ENCODE peak calls at places on chromosomes 6 and 20, in six cellular contexts. C, A, B, F, U and Q are unnamed samples.
A peak's percentile ranks its signal among the peaks of the same experiment; 100 is the strongest.

GRCh38 chr6:53888931-53889330 is 94.1 kb downstream of the LRRC1 start:
- DNase-seq in F (no peak), A (no peak), B (peak; percentile 32), U (peak; percentile 20), C (no peak), Q (no peak)

GRCh38 chr20:17685168-17685567 is 3.1 kb upstream of the RRBP1 start:
- DNase-seq in A (no peak), C (no peak), F (no peak), U (peak; percentile 16), B (no peak), Q (no peak)

GRCh38 chr20:2314759-2315439 is 19.1 kb downstream of the TGM3 start:
- DNase-seq in C (no peak), F (no peak), A (peak; percentile 84), U (peak; percentile 81), B (peak; percentile 68), Q (no peak)

GRCh38 chr6:12844284-12845223 is 128.0 kb downstream of the PHACTR1 start:
- DNase-seq in B (peak; percentile 41), F (no peak), A (no peak), C (peak; percentile 46), U (no peak), Q (peak; percentile 22)

GRCh38 chr6:43608310-43608763 is 20.7 kb downstream of the GTPBP2 start:
- DNase-seq in C (peak; percentile 84), A (peak; percentile 69), F (peak; percentile 76), U (peak; percentile 45), B (peak; percentile 91), Q (peak; percentile 48)

GRCh38 chr6:33985947-33986346 is 159.9 kb downstream of the GRM4 start:
- DNase-seq in U (no peak), F (no peak), A (no peak), C (no peak), B (no peak), Q (no peak)

GRCh38 chr6:46378882-46379405 is 112.3 kb downstream of the RCAN2 start:
- DNase-seq in U (peak; percentile 1), B (no peak), A (no peak), C (no peak), F (no peak), Q (no peak)

GRCh38 chr6:35038076-35038475 is 103.1 kb downstream of the TCP11 start:
- DNase-seq in B (no peak), C (no peak), F (no peak), U (peak; percentile 8), A (no peak), Q (no peak)

GRCh38 chr6:150857062-150857905 is 8.2 kb upstream of the MTHFD1L start:
- DNase-seq in C (no peak), F (no peak), U (peak; percentile 89), A (no peak), B (peak; percentile 100), Q (no peak)

GRCh38 chr6:48994811-48995210 is 468.2 kb downstream of the MMUT start:
- DNase-seq in C (no peak), B (no peak), F (no peak), U (no peak), A (no peak), Q (no peak)

GRCh38 chr6:7267521-7268091 is 45.4 kb downstream of the SSR1 start:
- DNase-seq in A (peak; percentile 72), C (no peak), U (peak; percentile 99), F (no peak), B (peak; percentile 92), Q (no peak)

GRCh38 chr6:7129360-7129759 is 21.6 kb downstream of the RREB1 start:
- DNase-seq in F (no peak), A (no peak), B (no peak), C (no peak), U (no peak), Q (no peak)

GRCh38 chr6:16276991-16277981 is 38.9 kb downstream of the GMPR start:
- DNase-seq in C (peak; percentile 84), F (peak; percentile 19), U (peak; percentile 84), A (peak; percentile 95), B (peak; percentile 89), Q (no peak)

GRCh38 chr6:150685860-150686259 is 86.2 kb downstream of the PLEKHG1 start:
- DNase-seq in C (peak; percentile 48), F (no peak), B (peak; percentile 15), U (peak; percentile 72), A (no peak), Q (peak; percentile 54)

GRCh38 chr20:53935353-53936084 is 134.9 kb downstream of the BCAS1 start:
- DNase-seq in F (no peak), U (no peak), C (no peak), B (no peak), A (no peak), Q (no peak)

GRCh38 chr6:141483561-141484061 is 649.1 kb upstream of the GJE1 start:
- DNase-seq in F (no peak), C (no peak), B (peak; percentile 97), A (no peak), U (peak; percentile 77), Q (peak; percentile 48)

GRCh38 chr20:35773154-35773751 is 1.4 kb downstream of the PHF20 start:
- DNase-seq in A (no peak), C (peak; percentile 13), F (no peak), B (peak; percentile 54), U (no peak), Q (peak; percentile 31)

GRCh38 chr20:20547221-20547875 is 165.1 kb downstream of the RALGAPA2 start:
- DNase-seq in U (peak; percentile 61), A (no peak), C (no peak), B (peak; percentile 8), F (no peak), Q (no peak)

GRCh38 chr20:51560550-51561307 is 18.2 kb upstream of the NFATC2 start:
- DNase-seq in B (no peak), F (no peak), U (no peak), A (no peak), C (no peak), Q (no peak)

GRCh38 chr6:118867181-118867580 is 26.8 kb upstream of the ASF1A start:
- DNase-seq in C (no peak), U (no peak), F (no peak), A (no peak), B (peak; percentile 65), Q (no peak)

GRCh38 chr6:162712694-162713093 is 14.9 kb downstream of the PRKN start:
- DNase-seq in A (no peak), B (no peak), U (no peak), F (no peak), C (no peak), Q (no peak)

GRCh38 chr6:156455847-156456246 is 321.3 kb upstream of the ARID1B start:
- DNase-seq in U (no peak), C (no peak), A (no peak), B (no peak), F (no peak), Q (no peak)

GRCh38 chr6:56556751-56557540 is 85.7 kb downstream of the DST start:
- DNase-seq in U (no peak), C (no peak), B (no peak), A (no peak), F (no peak), Q (no peak)

GRCh38 chr6:4901256-4902061 is 102.4 kb downstream of the RPP40 start:
- DNase-seq in B (no peak), F (no peak), U (no peak), C (no peak), A (no peak), Q (peak; percentile 44)

DNA sequence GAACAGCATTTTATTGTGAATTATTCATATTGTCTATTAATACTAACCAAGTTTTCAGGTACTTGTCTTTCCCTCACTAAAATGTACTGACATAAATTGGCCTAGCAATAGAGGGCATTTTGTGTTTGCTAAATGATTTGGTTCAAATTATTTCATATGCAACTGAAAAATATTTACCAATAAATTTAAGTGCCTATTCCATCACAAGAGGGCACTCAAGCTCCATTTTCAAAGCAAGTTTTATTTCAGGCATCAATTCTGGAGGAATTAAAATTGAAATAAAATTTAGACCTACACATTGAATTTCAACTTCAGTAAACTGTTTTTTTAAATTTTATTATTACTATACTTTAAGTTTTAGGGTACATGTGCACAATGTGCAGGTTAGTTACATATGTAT is 114.3 kb upstream of the SYNCRIP start:
- DNase-seq in A (no peak), U (no peak), C (peak; percentile 11), B (peak; percentile 59), F (no peak), Q (no peak)
- TF ChIP-seq CTCF in A (peak; percentile 39), U (peak; percentile 33), C (peak; percentile 66), B (peak; percentile 37), F (peak; percentile 68), Q (peak; percentile 38)

DNA sequence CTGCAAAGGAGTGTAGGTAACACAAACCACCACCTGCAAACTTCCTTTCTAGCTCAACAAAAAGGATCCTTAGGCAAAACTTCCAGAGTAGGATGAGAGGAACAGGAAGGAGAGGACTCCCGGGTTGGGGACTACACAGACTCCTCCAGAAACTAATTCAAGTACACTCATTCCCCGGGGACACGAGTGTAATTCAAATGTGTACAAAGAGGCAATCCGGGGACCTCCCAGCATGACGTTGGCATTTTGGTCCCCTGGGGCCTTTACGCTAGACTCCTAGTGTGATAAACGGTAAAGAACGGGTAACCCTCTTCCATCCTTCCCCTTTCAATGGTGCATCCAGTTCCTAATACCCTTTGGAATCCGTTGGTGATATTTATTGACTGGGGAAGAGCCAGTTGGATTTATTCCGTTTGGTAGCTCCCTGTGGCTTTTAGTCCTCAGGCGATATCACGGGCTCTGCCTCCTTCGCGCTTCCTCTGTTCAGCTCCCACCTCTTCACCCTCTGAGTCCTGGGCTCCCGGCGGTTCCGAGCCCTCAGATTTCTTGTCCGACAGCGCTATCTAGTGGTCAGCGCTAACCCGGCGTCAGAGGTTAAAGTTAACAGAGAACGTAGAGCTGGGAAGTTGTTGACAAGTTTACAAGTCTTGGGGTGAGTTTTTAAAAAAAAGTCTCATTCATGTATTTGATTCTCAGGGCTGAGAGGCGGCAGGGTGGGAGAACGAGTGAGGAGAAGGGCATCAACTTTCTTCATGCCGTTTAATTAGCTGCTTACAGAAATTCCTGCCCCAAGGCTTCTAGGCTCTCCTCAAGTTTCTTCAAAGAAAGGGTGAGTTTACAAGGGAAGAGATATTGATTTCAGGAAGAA is 2.9 kb upstream of the COL12A1 start:
- DNase-seq in C (peak; percentile 90), A (peak; percentile 88), B (peak; percentile 91), F (peak; percentile 95), U (peak; percentile 71), Q (peak; percentile 72)
- TF ChIP-seq CTCF in C (peak; percentile 100), A (peak; percentile 88), B (peak; percentile 88), F (peak; percentile 97), U (peak; percentile 90), Q (peak; percentile 95)

GRCh38 chr6:93040375-93040774 is 379.0 kb downstream of the EPHA7 start:
- DNase-seq in A (no peak), B (peak; percentile 6), C (no peak), U (no peak), F (no peak), Q (no peak)

GRCh38 chr6:93035756-93036155 is 383.6 kb downstream of the EPHA7 start:
- DNase-seq in F (no peak), U (no peak), B (no peak), C (no peak), A (no peak), Q (no peak)

GRCh38 chr6:93036835-93037234 is 382.5 kb downstream of the EPHA7 start:
- DNase-seq in C (peak; percentile 43), F (no peak), U (no peak), B (peak; percentile 12), A (no peak), Q (peak; percentile 14)
- TF ChIP-seq CTCF in C (peak; percentile 64), F (peak; percentile 54), U (peak; percentile 19), B (peak; percentile 28), A (no peak), Q (peak; percentile 53)

DNA sequence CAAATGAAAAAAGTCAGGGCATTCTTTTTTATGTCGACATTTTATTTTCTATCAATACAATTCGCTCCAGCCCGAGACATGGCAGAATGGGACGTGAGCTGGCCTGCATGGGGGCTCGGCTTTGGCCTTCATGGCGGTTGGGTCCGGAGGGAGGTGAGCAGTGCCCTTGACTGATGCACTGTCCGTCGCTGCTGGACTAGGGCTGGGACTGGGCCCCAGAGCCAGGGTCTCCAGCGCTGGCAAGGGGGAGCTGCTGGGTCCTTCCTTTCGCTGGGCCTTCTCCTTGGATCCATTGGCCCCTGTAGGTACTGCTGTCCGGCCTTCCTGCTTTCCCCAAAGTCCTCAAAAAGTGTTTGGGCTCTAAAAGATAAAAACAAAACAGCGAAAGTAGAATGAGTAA is 124.6 kb downstream of the EDN3 start:
- DNase-seq in C (no peak), A (no peak), F (no peak), B (no peak), U (no peak), Q (no peak)
- TF ChIP-seq CTCF in C (no peak), A (no peak), F (no peak), B (no peak), U (no peak), Q (no peak)